ENCODE peak calls at places on chromosomes 4 and X, in eight cellular contexts. One of them, this sample, is unnamed.

GRCh38 chr4:41366911-41367517 is 110.3 kb downstream of the UCHL1 start:
- DNase-seq in heart right ventricle: no peak
- DNase-seq in fibroblast of the aortic adventitia: no peak
- DNase-seq in esophagus squamous epithelium: no peak
- DNase-seq in IMR-90: no peak
- DNase-seq in vagina: no peak
- DNase-seq in sigmoid colon: no peak
- DNase-seq in fibroblast of lung: no peak
- DNase-seq in this sample: no peak

GRCh38 chrX:46912673-46913491 is 661 bp downstream of the JADE3 start:
- DNase-seq in heart right ventricle: peak; percentile 11
- DNase-seq in fibroblast of the aortic adventitia: peak; percentile 14
- DNase-seq in esophagus squamous epithelium: no peak
- DNase-seq in IMR-90: peak; percentile 14
- DNase-seq in vagina: no peak
- DNase-seq in sigmoid colon: peak; percentile 67
- DNase-seq in fibroblast of lung: peak; percentile 20
- DNase-seq in this sample: no peak

GRCh38 chrX:48531359-48531954 is 8.1 kb upstream of the TBC1D25 start:
- DNase-seq in heart right ventricle: no peak
- DNase-seq in fibroblast of the aortic adventitia: peak; percentile 86
- DNase-seq in esophagus squamous epithelium: no peak
- DNase-seq in IMR-90: peak; percentile 69
- DNase-seq in vagina: no peak
- DNase-seq in sigmoid colon: peak; percentile 34
- DNase-seq in fibroblast of lung: peak; percentile 85
- DNase-seq in this sample: no peak

GRCh38 chrX:136587532-136587931 is 55.5 kb downstream of the VGLL1 start:
- DNase-seq in heart right ventricle: no peak
- DNase-seq in fibroblast of the aortic adventitia: no peak
- DNase-seq in esophagus squamous epithelium: no peak
- DNase-seq in IMR-90: no peak
- DNase-seq in vagina: no peak
- DNase-seq in sigmoid colon: no peak
- DNase-seq in fibroblast of lung: no peak
- DNase-seq in this sample: no peak

GRCh38 chrX:150972450-150972849 is 10.7 kb upstream of the HMGB3 start:
- DNase-seq in heart right ventricle: no peak
- DNase-seq in fibroblast of the aortic adventitia: no peak
- DNase-seq in esophagus squamous epithelium: no peak
- DNase-seq in IMR-90: no peak
- DNase-seq in vagina: no peak
- DNase-seq in sigmoid colon: no peak
- DNase-seq in fibroblast of lung: no peak
- DNase-seq in this sample: no peak

GRCh38 chr4:40924096-40924792 is 174.5 kb downstream of the NSUN7 start:
- DNase-seq in heart right ventricle: peak; percentile 35
- DNase-seq in fibroblast of the aortic adventitia: peak; percentile 59
- DNase-seq in esophagus squamous epithelium: no peak
- DNase-seq in IMR-90: peak; percentile 49
- DNase-seq in vagina: no peak
- DNase-seq in sigmoid colon: no peak
- DNase-seq in fibroblast of lung: peak; percentile 36
- DNase-seq in this sample: no peak

GRCh38 chr4:151664289-151664688 is 96.5 kb downstream of the GATB start:
- DNase-seq in heart right ventricle: no peak
- DNase-seq in fibroblast of the aortic adventitia: no peak
- DNase-seq in esophagus squamous epithelium: no peak
- DNase-seq in IMR-90: no peak
- DNase-seq in vagina: peak; percentile 52
- DNase-seq in sigmoid colon: no peak
- DNase-seq in fibroblast of lung: no peak
- DNase-seq in this sample: no peak

GRCh38 chrX:120781416-120781815 is 94.2 kb downstream of the CT47B1 start:
- DNase-seq in heart right ventricle: no peak
- DNase-seq in fibroblast of the aortic adventitia: peak; percentile 82
- DNase-seq in esophagus squamous epithelium: no peak
- DNase-seq in IMR-90: no peak
- DNase-seq in vagina: no peak
- DNase-seq in sigmoid colon: no peak
- DNase-seq in fibroblast of lung: peak; percentile 63
- DNase-seq in this sample: no peak

GRCh38 chr4:143046454-143046853 is 138.3 kb upstream of the USP38 start:
- DNase-seq in heart right ventricle: no peak
- DNase-seq in fibroblast of the aortic adventitia: peak; percentile 27
- DNase-seq in esophagus squamous epithelium: no peak
- DNase-seq in IMR-90: no peak
- DNase-seq in vagina: no peak
- DNase-seq in sigmoid colon: no peak
- DNase-seq in fibroblast of lung: no peak
- DNase-seq in this sample: no peak

GRCh38 chrX:13013353-13014110 is 30.9 kb downstream of the FAM9C start:
- DNase-seq in heart right ventricle: peak; percentile 27
- DNase-seq in fibroblast of the aortic adventitia: no peak
- DNase-seq in esophagus squamous epithelium: peak; percentile 7
- DNase-seq in IMR-90: no peak
- DNase-seq in vagina: no peak
- DNase-seq in sigmoid colon: peak; percentile 73
- DNase-seq in fibroblast of lung: no peak
- DNase-seq in this sample: no peak

GRCh38 chr4:16226816-16227461 is 668 bp upstream of the TAPT1 start:
- DNase-seq in heart right ventricle: peak; percentile 62
- DNase-seq in fibroblast of the aortic adventitia: no peak
- DNase-seq in esophagus squamous epithelium: no peak
- DNase-seq in IMR-90: no peak
- DNase-seq in vagina: no peak
- DNase-seq in sigmoid colon: peak; percentile 80
- DNase-seq in fibroblast of lung: peak; percentile 42
- DNase-seq in this sample: no peak

GRCh38 chr4:109465065-109465464 is 31.4 kb downstream of the SEC24B start:
- DNase-seq in heart right ventricle: peak; percentile 25
- DNase-seq in fibroblast of the aortic adventitia: peak; percentile 49
- DNase-seq in esophagus squamous epithelium: no peak
- DNase-seq in IMR-90: no peak
- DNase-seq in vagina: no peak
- DNase-seq in sigmoid colon: no peak
- DNase-seq in fibroblast of lung: peak; percentile 39
- DNase-seq in this sample: no peak

GRCh38 chr4:25743971-25744370 is 88.3 kb downstream of the SLC34A2 start:
- DNase-seq in heart right ventricle: no peak
- DNase-seq in fibroblast of the aortic adventitia: peak; percentile 4
- DNase-seq in esophagus squamous epithelium: no peak
- DNase-seq in IMR-90: no peak
- DNase-seq in vagina: no peak
- DNase-seq in sigmoid colon: no peak
- DNase-seq in fibroblast of lung: no peak
- DNase-seq in this sample: no peak

GRCh38 chrX:110178179-110178865 is 139.6 kb downstream of the AMMECR1 start:
- DNase-seq in heart right ventricle: no peak
- DNase-seq in fibroblast of the aortic adventitia: no peak
- DNase-seq in esophagus squamous epithelium: no peak
- DNase-seq in IMR-90: no peak
- DNase-seq in vagina: no peak
- DNase-seq in sigmoid colon: no peak
- DNase-seq in fibroblast of lung: peak; percentile 24
- DNase-seq in this sample: peak; percentile 41

GRCh38 chrX:38634665-38635064 is 73.3 kb downstream of the TSPAN7 start:
- DNase-seq in heart right ventricle: no peak
- DNase-seq in fibroblast of the aortic adventitia: no peak
- DNase-seq in esophagus squamous epithelium: no peak
- DNase-seq in IMR-90: no peak
- DNase-seq in vagina: no peak
- DNase-seq in sigmoid colon: no peak
- DNase-seq in fibroblast of lung: no peak
- DNase-seq in this sample: no peak

GRCh38 chrX:135707880-135708279 is 5.6 kb upstream of the CT45A1 start:
- DNase-seq in heart right ventricle: no peak
- DNase-seq in fibroblast of the aortic adventitia: no peak
- DNase-seq in esophagus squamous epithelium: no peak
- DNase-seq in IMR-90: no peak
- DNase-seq in vagina: no peak
- DNase-seq in sigmoid colon: no peak
- DNase-seq in fibroblast of lung: no peak
- DNase-seq in this sample: no peak

DNA sequence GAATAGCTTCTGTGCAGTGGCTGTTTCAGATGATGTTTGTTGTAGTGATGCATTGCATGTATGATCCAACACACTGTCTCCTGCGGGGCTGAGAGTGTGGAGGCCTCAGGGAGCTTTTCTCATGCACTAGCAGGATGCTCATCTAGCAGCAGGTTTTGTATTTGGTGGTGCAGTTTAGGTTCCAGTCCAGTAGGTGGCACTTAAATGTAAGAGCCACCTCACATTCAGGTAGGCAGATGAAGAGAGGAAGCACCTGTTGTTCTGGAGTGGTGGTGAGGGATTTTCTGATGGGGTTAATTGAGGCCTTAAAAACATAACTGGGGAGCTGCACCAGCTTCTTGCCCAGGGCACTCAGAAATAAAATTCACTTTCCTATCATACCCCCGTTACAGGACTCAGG is 300.9 kb downstream of the SPIN4 start:
- DNase-seq in heart right ventricle: no peak
- DNase-seq in fibroblast of the aortic adventitia: no peak
- DNase-seq in esophagus squamous epithelium: no peak
- DNase-seq in IMR-90: no peak
- DNase-seq in vagina: no peak
- DNase-seq in sigmoid colon: no peak
- DNase-seq in fibroblast of lung: no peak
- DNase-seq in this sample: no peak
- TF ChIP-seq CTCF in heart right ventricle: no peak
- TF ChIP-seq CTCF in fibroblast of the aortic adventitia: no peak
- TF ChIP-seq CTCF in esophagus squamous epithelium: no peak
- TF ChIP-seq CTCF in IMR-90: no peak
- TF ChIP-seq CTCF in vagina: no peak
- TF ChIP-seq CTCF in sigmoid colon: no peak
- TF ChIP-seq CTCF in fibroblast of lung: no peak
- TF ChIP-seq CTCF in this sample: no peak

DNA sequence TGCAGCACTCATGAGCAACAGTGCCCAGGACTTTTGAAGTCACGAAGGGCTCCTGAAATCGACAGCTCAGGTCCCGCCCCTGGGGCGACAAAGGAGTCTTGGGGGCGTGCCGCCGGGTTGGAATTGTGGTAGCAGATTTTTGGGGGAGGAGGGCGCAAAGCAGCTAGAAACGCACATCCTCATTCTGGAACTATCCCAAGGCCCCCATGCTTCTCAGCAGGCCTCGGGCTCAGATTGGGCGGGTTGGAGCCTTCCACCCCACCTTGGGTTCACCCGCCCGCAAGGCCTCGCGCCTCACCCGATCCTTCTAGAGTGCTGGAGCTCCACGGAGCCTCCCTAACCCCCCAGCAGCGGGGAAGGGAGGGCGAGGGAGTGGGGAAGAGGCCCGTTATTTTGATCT is 85.6 kb downstream of the HPRT1 start:
- DNase-seq in heart right ventricle: no peak
- DNase-seq in fibroblast of the aortic adventitia: no peak
- DNase-seq in esophagus squamous epithelium: no peak
- DNase-seq in IMR-90: no peak
- DNase-seq in vagina: no peak
- DNase-seq in sigmoid colon: no peak
- DNase-seq in fibroblast of lung: no peak
- DNase-seq in this sample: no peak
- H3K4me3 ChIP-seq in heart right ventricle: no peak overlapping the region
- H3K4me3 ChIP-seq in fibroblast of the aortic adventitia: no peak overlapping the region
- H3K4me3 ChIP-seq in esophagus squamous epithelium: no peak overlapping the region
- H3K4me3 ChIP-seq in IMR-90: no peak overlapping the region
- H3K4me3 ChIP-seq in vagina: no peak overlapping the region
- H3K4me3 ChIP-seq in sigmoid colon: no peak overlapping the region
- H3K4me3 ChIP-seq in fibroblast of lung: no peak overlapping the region
- H3K4me3 ChIP-seq in this sample: no peak overlapping the region

GRCh38 chr4:113355550-113356371 is 306.3 kb downstream of the ANK2 start:
- DNase-seq in heart right ventricle: peak; percentile 40
- DNase-seq in fibroblast of the aortic adventitia: peak; percentile 96
- DNase-seq in esophagus squamous epithelium: no peak
- DNase-seq in IMR-90: peak; percentile 90
- DNase-seq in vagina: no peak
- DNase-seq in sigmoid colon: no peak
- DNase-seq in fibroblast of lung: peak; percentile 97
- DNase-seq in this sample: peak; percentile 9

GRCh38 chr4:113356452-113356851 is 307.0 kb downstream of the ANK2 start:
- DNase-seq in heart right ventricle: no peak
- DNase-seq in fibroblast of the aortic adventitia: no peak
- DNase-seq in esophagus squamous epithelium: no peak
- DNase-seq in IMR-90: no peak
- DNase-seq in vagina: no peak
- DNase-seq in sigmoid colon: no peak
- DNase-seq in fibroblast of lung: no peak
- DNase-seq in this sample: no peak

DNA sequence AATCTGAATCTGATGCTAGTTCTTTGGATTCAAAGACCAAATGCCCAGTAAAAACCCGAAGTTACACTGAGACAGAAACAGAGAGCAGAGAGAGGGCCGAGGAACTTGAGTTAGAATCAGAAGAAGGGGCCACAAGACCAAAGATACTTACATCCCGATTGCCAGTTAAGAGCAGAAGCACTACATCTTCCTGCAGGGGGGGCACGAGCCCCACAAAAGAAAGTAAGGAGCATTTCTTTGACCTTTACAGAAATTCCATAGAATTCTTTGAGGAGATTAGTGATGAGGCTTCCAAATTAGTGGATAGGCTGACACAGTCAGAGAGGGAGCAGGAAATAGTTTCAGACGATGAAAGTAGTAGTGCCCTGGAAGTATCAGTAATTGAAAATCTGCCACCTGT is 309.3 kb downstream of the ANK2 start:
- DNase-seq in heart right ventricle: no peak
- DNase-seq in fibroblast of the aortic adventitia: peak; percentile 16
- DNase-seq in esophagus squamous epithelium: no peak
- DNase-seq in IMR-90: no peak
- DNase-seq in vagina: no peak
- DNase-seq in sigmoid colon: no peak
- DNase-seq in fibroblast of lung: no peak
- DNase-seq in this sample: no peak
- TF ChIP-seq CTCF in heart right ventricle: no peak
- TF ChIP-seq CTCF in fibroblast of the aortic adventitia: peak; percentile 10
- TF ChIP-seq CTCF in esophagus squamous epithelium: no peak
- TF ChIP-seq CTCF in IMR-90: peak; percentile 24
- TF ChIP-seq CTCF in vagina: no peak
- TF ChIP-seq CTCF in sigmoid colon: no peak
- TF ChIP-seq CTCF in fibroblast of lung: no peak
- TF ChIP-seq CTCF in this sample: peak; percentile 19

DNA sequence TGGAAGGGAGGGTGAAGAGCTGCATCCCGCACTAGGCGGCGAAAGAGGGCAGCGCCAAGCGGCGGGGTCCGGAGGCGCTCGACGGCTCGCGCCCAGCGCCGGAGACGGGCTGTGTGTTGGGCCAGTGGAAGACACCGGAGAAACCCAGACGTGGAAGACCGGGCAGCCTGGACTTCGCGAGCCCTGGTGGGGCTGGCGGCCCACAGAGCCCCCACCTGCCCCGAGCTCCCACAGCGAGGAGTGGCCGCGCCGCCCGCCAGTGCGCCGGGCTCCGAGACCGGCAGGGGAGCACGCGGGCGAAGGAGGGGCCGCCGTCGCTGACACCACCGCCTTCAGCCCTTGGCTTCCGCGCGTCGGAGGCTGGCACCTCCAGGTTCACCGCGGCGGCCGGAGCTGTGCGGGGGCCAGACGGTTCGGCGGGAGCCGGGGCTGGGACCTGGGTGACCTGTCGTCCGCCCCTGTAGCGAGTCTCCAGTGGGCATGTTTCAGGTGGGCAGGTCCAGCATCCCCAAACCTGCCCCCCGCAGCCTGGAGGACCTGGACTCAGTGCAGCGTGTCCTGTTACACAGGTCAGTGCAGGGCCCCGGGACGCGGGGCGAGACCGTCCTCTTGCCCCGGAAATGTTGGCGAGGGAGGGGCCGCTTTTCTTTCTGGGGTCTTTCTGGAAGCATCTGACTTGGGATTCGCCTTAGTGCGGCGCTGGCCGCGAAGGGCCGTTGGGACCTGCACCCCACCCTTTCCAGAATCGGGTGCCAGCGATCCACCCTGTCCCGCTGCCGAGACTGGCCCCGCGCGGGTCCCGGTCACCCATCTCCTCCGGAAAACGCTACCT is 9.6 kb upstream of the INTU start:
- DNase-seq in heart right ventricle: no peak
- DNase-seq in fibroblast of the aortic adventitia: peak; percentile 2
- DNase-seq in esophagus squamous epithelium: no peak
- DNase-seq in IMR-90: peak; percentile 33
- DNase-seq in vagina: no peak
- DNase-seq in sigmoid colon: no peak
- DNase-seq in fibroblast of lung: peak; percentile 60
- DNase-seq in this sample: no peak
- H3K4me3 ChIP-seq in heart right ventricle: peak overlapping the region; percentile 55
- H3K4me3 ChIP-seq in fibroblast of the aortic adventitia: peak overlapping the region; percentile 70
- H3K4me3 ChIP-seq in esophagus squamous epithelium: peak overlapping the region; percentile 54
- H3K4me3 ChIP-seq in IMR-90: peak overlapping the region; percentile 90
- H3K4me3 ChIP-seq in vagina: peak overlapping the region; percentile 68
- H3K4me3 ChIP-seq in sigmoid colon: peak overlapping the region; percentile 51
- H3K4me3 ChIP-seq in fibroblast of lung: peak overlapping the region; percentile 81
- H3K4me3 ChIP-seq in this sample: peak overlapping the region; percentile 65

This sample was measured in retinal pigment epithelial cell.